ENCODE peak calls at places on chromosomes 12 and 14, in ten cellular contexts. U is GM13976, R is colonic mucosa, Z is right atrium auricular region, M is breast epithelium, F is type B pancreatic cell, E is astrocyte of the spinal cord, J is Calu3, D is A549, C is fibroblast of pulmonary artery. X is an unnamed sample.

GRCh38 chr12:91871751-91872150 is 273.9 kb downstream of the BTG1 start:
- DNase-seq in U (no peak), R (no peak), Z (no peak), M (no peak), F (no peak), E (no peak), J (no peak), D (no peak), C (no peak), X (no peak)

GRCh38 chr12:107320031-107320928 is 226.9 kb upstream of the CRY1 start:
- DNase-seq in U (peak), R (peak), Z (no peak), M (no peak), F (peak), E (peak), J (peak), D (peak), C (peak), X (no peak)

GRCh38 chr14:106844608-106845285 is 1318.4 kb downstream of the TMEM121 start:
- DNase-seq in U (peak), R (peak), Z (no peak), M (no peak), F (no peak), E (no peak), J (peak), D (peak), C (no peak), X (peak)

GRCh38 chr14:86057018-86057667 is 527.2 kb downstream of the FLRT2 start:
- DNase-seq in U (no peak), R (no peak), Z (no peak), M (no peak), F (no peak), E (peak), J (no peak), D (peak), C (peak), X (no peak)

GRCh38 chr12:38956337-38956736 is 50.9 kb upstream of the CPNE8 start:
- DNase-seq in U (no peak), R (no peak), Z (no peak), M (no peak), F (no peak), E (peak), J (no peak), D (no peak), C (peak), X (no peak)

GRCh38 chr12:124286946-124287345 is 7.9 kb upstream of the RFLNA start:
- DNase-seq in U (no peak), R (no peak), Z (no peak), M (no peak), F (no peak), E (no peak), J (no peak), D (no peak), C (no peak), X (no peak)

GRCh38 chr12:44053550-44054243 is 217.8 kb downstream of the TMEM117 start:
- DNase-seq in U (no peak), R (no peak), Z (no peak), M (no peak), F (no peak), E (peak), J (no peak), D (no peak), C (peak), X (no peak)

GRCh38 chr14:52949711-52950409 is 990 bp downstream of the FERMT2 start:
- DNase-seq in U (no peak), R (no peak), Z (no peak), M (no peak), F (no peak), E (peak), J (peak), D (peak), C (peak), X (no peak)

GRCh38 chr12:117151195-117152031 is 38.9 kb downstream of the FBXO21 start:
- DNase-seq in U (no peak), R (peak), Z (peak), M (no peak), F (no peak), E (peak), J (peak), D (peak), C (peak), X (no peak)

GRCh38 chr12:9405861-9406563 is 197.8 kb upstream of the PZP start:
- DNase-seq in U (no peak), R (no peak), Z (no peak), M (no peak), F (no peak), E (no peak), J (no peak), D (no peak), C (no peak), X (no peak)

GRCh38 chr12:15719230-15719629 is 70.0 kb downstream of the EPS8 start:
- DNase-seq in U (no peak), R (no peak), Z (no peak), M (no peak), F (no peak), E (no peak), J (no peak), D (no peak), C (peak), X (no peak)

GRCh38 chr12:11896530-11896929 is 174.2 kb upstream of the BCL2L14 start:
- DNase-seq in U (no peak), R (no peak), Z (no peak), M (no peak), F (no peak), E (no peak), J (no peak), D (no peak), C (no peak), X (no peak)

GRCh38 chr14:104096318-104096717 is 10.8 kb downstream of the ASPG start:
- DNase-seq in U (no peak), R (no peak), Z (no peak), M (no peak), F (no peak), E (no peak), J (no peak), D (no peak), C (no peak), X (no peak)

GRCh38 chr12:39329015-39329414 is 113.9 kb downstream of the KIF21A start:
- DNase-seq in U (no peak), R (no peak), Z (no peak), M (no peak), F (no peak), E (peak), J (no peak), D (no peak), C (peak), X (no peak)

GRCh38 chr12:89098390-89099102 is 253.8 kb downstream of the DUSP6 start:
- DNase-seq in U (no peak), R (no peak), Z (no peak), M (no peak), F (no peak), E (no peak), J (no peak), D (no peak), C (peak), X (no peak)

GRCh38 chr14:77543637-77544334 is 45.2 kb upstream of the ISM2 start:
- DNase-seq in U (no peak), R (no peak), Z (no peak), M (no peak), F (no peak), E (no peak), J (no peak), D (no peak), C (peak), X (no peak)

GRCh38 chr14:31070431-31070830 is 44.3 kb upstream of the STRN3 start:
- DNase-seq in U (no peak), R (no peak), Z (peak), M (no peak), F (no peak), E (peak), J (no peak), D (no peak), C (peak), X (no peak)

GRCh38 chr12:38772427-38772826 is 133.0 kb downstream of the CPNE8 start:
- DNase-seq in U (no peak), R (no peak), Z (no peak), M (no peak), F (no peak), E (no peak), J (no peak), D (no peak), C (no peak), X (no peak)

GRCh38 chr12:11577658-11578260 is 71.7 kb upstream of the ETV6 start:
- DNase-seq in U (no peak), R (no peak), Z (no peak), M (no peak), F (no peak), E (no peak), J (no peak), D (no peak), C (no peak), X (no peak)

GRCh38 chr12:96233941-96234461 is 39.8 kb downstream of the ELK3 start:
- DNase-seq in U (no peak), R (peak), Z (peak), M (peak), F (no peak), E (peak), J (no peak), D (no peak), C (peak), X (no peak)

GRCh38 chr14:58082011-58082410 is 70.0 kb downstream of the ARMH4 start:
- DNase-seq in U (no peak), R (no peak), Z (no peak), M (no peak), F (no peak), E (no peak), J (no peak), D (no peak), C (no peak), X (no peak)

GRCh38 chr12:57460457-57461325 is 1.1 kb downstream of the GLI1 start:
- DNase-seq in U (peak), R (no peak), Z (no peak), M (no peak), F (no peak), E (no peak), J (no peak), D (peak), C (no peak), X (no peak)

GRCh38 chr14:76900406-76901085 is 74.3 kb downstream of the LRRC74A start:
- DNase-seq in U (no peak), R (no peak), Z (no peak), M (no peak), F (no peak), E (no peak), J (no peak), D (no peak), C (no peak), X (no peak)

GRCh38 chr14:105074601-105075053 is 9.4 kb upstream of the GPR132 start:
- DNase-seq in U (no peak), R (no peak), Z (no peak), M (peak), F (peak), E (no peak), J (no peak), D (no peak), C (no peak), X (peak)

GRCh38 chr14:77100961-77101360 is 2.9 kb downstream of the CIPC start:
- DNase-seq in U (no peak), R (no peak), Z (no peak), M (no peak), F (no peak), E (no peak), J (no peak), D (no peak), C (no peak), X (no peak)

GRCh38 chr14:102362084-102362483 is 606 bp downstream of the CINP start:
- DNase-seq in U (peak), R (no peak), Z (no peak), M (no peak), F (no peak), E (peak), J (no peak), D (no peak), C (peak), X (no peak)

GRCh38 chr12:76529226-76529918 is 30.2 kb downstream of the OSBPL8 start:
- DNase-seq in U (no peak), R (no peak), Z (no peak), M (no peak), F (no peak), E (no peak), J (no peak), D (peak), C (peak), X (no peak)

GRCh38 chr14:99271951-99272668 is at the start of gene BCL11B:
- DNase-seq in U (peak), R (peak), Z (no peak), M (no peak), F (peak), E (peak), J (peak), D (peak), C (peak), X (no peak)

GRCh38 chr14:73887116-73887490 is 444 bp downstream of the ZNF410 start:
- DNase-seq in U (no peak), R (no peak), Z (no peak), M (no peak), F (no peak), E (no peak), J (no peak), D (no peak), C (no peak), X (no peak)

GRCh38 chr12:121783771-121784170 is 9.7 kb downstream of the RHOF start:
- DNase-seq in U (no peak), R (no peak), Z (no peak), M (no peak), F (no peak), E (no peak), J (no peak), D (peak), C (no peak), X (no peak)

GRCh38 chr14:59305231-59305630 is 116.8 kb downstream of the DAAM1 start:
- DNase-seq in U (no peak), R (no peak), Z (no peak), M (no peak), F (no peak), E (peak), J (no peak), D (no peak), C (no peak), X (no peak)

GRCh38 chr12:2154050-2154449 is 101.3 kb downstream of the CACNA1C start:
- DNase-seq in U (no peak), R (no peak), Z (peak), M (no peak), F (no peak), E (peak), J (no peak), D (no peak), C (peak), X (no peak)

GRCh38 chr12:131910302-131911110 is 16.1 kb downstream of the ULK1 start:
- DNase-seq in U (no peak), R (no peak), Z (no peak), M (no peak), F (no peak), E (no peak), J (no peak), D (no peak), C (no peak), X (no peak)

GRCh38 chr12:2009623-2010022 is 5.4 kb upstream of the DCP1B start:
- DNase-seq in U (no peak), R (no peak), Z (no peak), M (no peak), F (no peak), E (no peak), J (no peak), D (no peak), C (no peak), X (no peak)

GRCh38 chr12:96094201-96094600 is 58.8 kb upstream of the LTA4H start:
- DNase-seq in U (no peak), R (no peak), Z (no peak), M (no peak), F (no peak), E (peak), J (peak), D (peak), C (no peak), X (no peak)

GRCh38 chr12:95547522-95548055 is 3.7 kb downstream of the USP44 start:
- DNase-seq in U (no peak), R (no peak), Z (no peak), M (no peak), F (no peak), E (peak), J (no peak), D (no peak), C (peak), X (no peak)

GRCh38 chr14:58882577-58883018 is 244.8 kb downstream of the DACT1 start:
- DNase-seq in U (no peak), R (no peak), Z (no peak), M (no peak), F (no peak), E (peak), J (no peak), D (no peak), C (peak), X (no peak)

GRCh38 chr12:11348439-11348838 is 38.2 kb upstream of the PRB4 start:
- DNase-seq in U (no peak), R (no peak), Z (no peak), M (no peak), F (no peak), E (no peak), J (no peak), D (no peak), C (no peak), X (no peak)

GRCh38 chr14:22107734-22108133 is 434.1 kb upstream of the OR4E1 start:
- DNase-seq in U (no peak), R (no peak), Z (no peak), M (no peak), F (no peak), E (no peak), J (no peak), D (no peak), C (no peak), X (no peak)

GRCh38 chr14:22113401-22113800 is 439.8 kb upstream of the OR4E1 start:
- DNase-seq in U (no peak), R (no peak), Z (no peak), M (no peak), F (no peak), E (no peak), J (no peak), D (no peak), C (no peak), X (no peak)

GRCh38 chr14:22106700-22107697 is 433.4 kb upstream of the OR4E1 start:
- DNase-seq in U (no peak), R (no peak), Z (no peak), M (no peak), F (no peak), E (no peak), J (no peak), D (no peak), C (no peak), X (no peak)

DNA sequence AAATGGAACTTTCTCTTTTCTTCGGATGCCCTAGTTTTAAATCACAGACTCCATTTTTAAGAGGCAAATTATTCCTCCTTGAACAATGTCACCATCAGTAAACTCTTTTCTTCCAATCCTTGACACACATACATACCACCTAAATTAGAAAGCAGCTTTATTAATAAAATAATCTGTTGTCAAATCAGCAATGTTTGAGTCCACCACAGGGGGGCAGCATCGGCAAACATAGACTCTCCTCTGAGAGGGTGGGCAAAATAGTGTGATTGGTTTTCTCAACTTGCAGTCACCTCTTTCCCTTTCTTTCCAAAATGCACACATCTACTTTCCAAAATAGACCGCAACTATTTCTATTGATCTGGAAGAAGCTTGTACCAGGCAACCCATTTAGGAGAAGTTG is 438.4 kb upstream of the OR4E1 start:
- DNase-seq in U (peak), R (peak), Z (no peak), M (no peak), F (no peak), E (no peak), J (peak), D (peak), C (no peak), X (no peak)
- TF ChIP-seq CTCF in U (peak), R (peak), Z (no peak), M (no peak), F (peak), E (peak), J (peak), D (peak), C (peak), X (peak)

GRCh38 chr12:51820721-51821422 is 27.6 kb downstream of the FIGNL2 start:
- DNase-seq in U (peak), R (peak), Z (no peak), M (no peak), F (peak), E (peak), J (no peak), D (peak), C (peak), X (no peak)

GRCh38 chr12:51818567-51819300 is 29.8 kb downstream of the FIGNL2 start:
- DNase-seq in U (no peak), R (no peak), Z (no peak), M (no peak), F (no peak), E (peak), J (no peak), D (no peak), C (peak), X (no peak)

GRCh38 chr12:51818086-51818485 is 30.4 kb downstream of the FIGNL2 start:
- DNase-seq in U (no peak), R (no peak), Z (no peak), M (no peak), F (no peak), E (no peak), J (no peak), D (no peak), C (no peak), X (no peak)

GRCh38 chr12:51821423-51822260 is 26.9 kb downstream of the FIGNL2 start:
- DNase-seq in U (no peak), R (no peak), Z (no peak), M (no peak), F (no peak), E (no peak), J (no peak), D (no peak), C (no peak), X (no peak)

GRCh38 chr12:51819851-51820720 is 28.4 kb downstream of the FIGNL2 start:
- DNase-seq in U (no peak), R (peak), Z (no peak), M (peak), F (no peak), E (peak), J (no peak), D (peak), C (no peak), X (no peak)
- TF ChIP-seq CTCF in U (no peak), R (no peak), Z (no peak), M (no peak), F (no peak), E (no peak), J (no peak), D (no peak), C (no peak), X (no peak)

DNA sequence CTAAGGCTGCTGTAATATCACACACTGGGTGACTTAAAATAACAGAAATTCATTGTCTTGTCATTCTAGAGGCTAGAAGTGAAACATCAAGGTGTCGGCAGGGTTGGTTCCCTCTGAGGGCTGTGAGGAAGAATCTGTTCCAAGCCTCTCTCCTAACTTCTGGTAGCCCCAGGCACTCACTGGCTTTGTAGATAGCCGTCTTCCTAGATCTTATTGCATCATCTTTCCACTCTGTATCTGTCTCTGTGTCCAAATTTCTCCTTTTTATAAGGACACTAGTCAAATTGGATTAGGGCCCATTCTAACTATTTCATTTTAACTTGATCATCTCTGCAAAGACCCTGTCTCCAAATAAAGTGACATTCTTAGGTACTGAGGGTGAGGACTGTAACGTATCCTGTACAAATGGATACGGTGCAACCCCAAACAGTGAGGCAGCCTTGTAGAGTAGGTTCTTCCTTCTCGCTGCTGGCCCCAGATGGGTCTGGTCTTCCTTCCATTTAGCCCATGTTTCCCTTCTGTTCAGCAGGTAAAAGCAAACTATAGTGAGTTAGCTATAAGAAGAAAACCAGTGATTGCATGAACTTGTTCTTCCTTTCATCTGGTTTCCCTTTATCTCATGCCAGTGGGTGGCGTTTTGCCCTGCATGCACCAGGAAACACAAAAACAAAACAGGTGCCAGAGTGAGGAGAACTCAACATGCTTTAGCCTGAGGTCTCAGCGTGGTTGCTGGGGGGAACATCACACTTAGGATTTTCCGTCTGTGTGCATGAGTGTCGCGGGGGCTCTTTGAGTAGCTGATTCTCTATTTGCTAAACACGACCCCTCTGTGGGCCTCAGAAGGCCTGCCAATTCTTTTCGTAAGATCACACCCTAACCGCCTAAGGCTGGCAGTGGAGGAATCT is 19.5 kb downstream of the TTC9 start:
- DNase-seq in U (no peak), R (peak), Z (no peak), M (no peak), F (no peak), E (no peak), J (peak), D (no peak), C (no peak), X (no peak)
- TF ChIP-seq CTCF in U (peak), R (no peak), Z (no peak), M (no peak), F (no peak), E (no peak), J (peak), D (no peak), C (no peak), X (no peak)

GRCh38 chr12:17361224-17361623 is 728.8 kb downstream of the RERGL start:
- DNase-seq in U (no peak), R (no peak), Z (no peak), M (no peak), F (no peak), E (no peak), J (no peak), D (no peak), C (no peak), X (no peak)
- TF ChIP-seq CTCF in U (no peak), R (no peak), Z (no peak), M (no peak), F (no peak), E (no peak), J (no peak), D (no peak), C (no peak), X (no peak)

GRCh38 chr12:68113644-68114043 is 45.9 kb downstream of the IFNG start:
- DNase-seq in U (no peak), R (peak), Z (no peak), M (no peak), F (no peak), E (no peak), J (peak), D (peak), C (no peak), X (no peak)
- TF ChIP-seq CTCF in U (peak), R (no peak), Z (no peak), M (no peak), F (peak), E (peak), J (peak), D (no peak), C (peak), X (no peak)